ENCODE peak calls at places on chromosomes 12 and 14, in nine cellular contexts. S is aorta; G is fibroblast of lung; N is cerebellar nuclear complex; R is endodermal cell; W is lower leg skin; X is HCEC 1CT; B is fibroblast of the conjunctiva; Y is activated naive CD4-positive, alpha-beta T cell. A is an unnamed sample.
A peak's percentile ranks its signal among the peaks of the same experiment; 100 is the strongest.

GRCh38 chr14:74979442-74980397 is 23.0 kb upstream of the EIF2B2 start:
- DNase-seq in W (no peak), R (peak; percentile 82), G (peak; percentile 21), X (no peak), N (no peak), Y (no peak), S (peak; percentile 76), B (peak; percentile 79), A (peak; percentile 97)

GRCh38 chr12:24630446-24630845 is 318.5 kb downstream of the BCAT1 start:
- DNase-seq in S (no peak), G (no peak), W (no peak), R (no peak), Y (no peak), N (no peak), X (no peak), B (no peak), A (no peak)

GRCh38 chr14:75725481-75725880 is 64.4 kb downstream of the TTLL5 start:
- DNase-seq in W (no peak), S (peak; percentile 60), B (no peak), X (no peak), G (peak; percentile 27), R (no peak), N (no peak), Y (no peak), A (no peak)

GRCh38 chr14:90851327-90852036 is 35.3 kb upstream of the TTC7B start:
- DNase-seq in S (no peak), Y (no peak), R (no peak), B (no peak), N (no peak), X (no peak), W (no peak), G (no peak), A (no peak)

GRCh38 chr14:50635136-50635535 is 33.0 kb downstream of the SAV1 start:
- DNase-seq in W (no peak), S (no peak), Y (no peak), G (peak; percentile 7), B (no peak), X (no peak), R (no peak), N (no peak), A (no peak)

GRCh38 chr12:19410211-19410610 is 29.1 kb upstream of the AEBP2 start:
- DNase-seq in B (no peak), R (peak; percentile 54), G (peak; percentile 49), Y (no peak), X (no peak), S (no peak), W (no peak), N (no peak), A (no peak)

GRCh38 chr14:96867634-96868033 is 70.5 kb downstream of the VRK1 start:
- DNase-seq in Y (no peak), W (no peak), B (no peak), X (no peak), G (no peak), N (no peak), S (no peak), R (no peak), A (no peak)

GRCh38 chr14:98210045-98210678 is 1061.8 kb downstream of the BCL11B start:
- DNase-seq in S (no peak), X (no peak), Y (no peak), G (no peak), B (no peak), R (peak; percentile 68), W (no peak), N (no peak), A (peak; percentile 51)

A was measured in NCI-H2171.